ENCODE peak calls at places on chromosomes 13 and 19, in six cellular contexts. S is transverse colon; B is naive thymus-derived CD4-positive, alpha-beta T cell; I is endodermal cell; W is psoas muscle; R is astrocyte of the spinal cord. T is an unnamed sample.

GRCh38 chr13:110923777-110924638 is 9.1 kb upstream of the ANKRD10 start:
- DNase-seq in S (no peak), B (no peak), I (no peak), W (no peak), R (no peak), T (no peak)

GRCh38 chr13:79501538-79502232 is 20.7 kb downstream of the NDFIP2 start:
- DNase-seq in S (no peak), B (no peak), I (no peak), W (no peak), R (no peak), T (no peak)

GRCh38 chr19:3443840-3444694 is 36.3 kb downstream of the SMIM24 start:
- DNase-seq in S (no peak), B (no peak), I (peak), W (no peak), R (peak), T (no peak)

GRCh38 chr13:45691251-45691650 is 10.9 kb upstream of the CBY2 start:
- DNase-seq in S (no peak), B (no peak), I (no peak), W (no peak), R (no peak), T (no peak)

GRCh38 chr19:2814426-2814825 is 5.2 kb upstream of the ZNF554 start:
- DNase-seq in S (no peak), B (no peak), I (no peak), W (no peak), R (no peak), T (no peak)

GRCh38 chr19:43470288-43470687 is 4.9 kb upstream of the LYPD3 start:
- DNase-seq in S (no peak), B (peak), I (peak), W (no peak), R (peak), T (no peak)

GRCh38 chr13:109778102-109778542 is 8.3 kb downstream of the IRS2 start:
- DNase-seq in S (peak), B (no peak), I (no peak), W (no peak), R (peak), T (peak)

GRCh38 chr13:25380082-25380481 is 8.3 kb downstream of the ATP8A2 start:
- DNase-seq in S (no peak), B (no peak), I (no peak), W (no peak), R (no peak), T (no peak)

GRCh38 chr13:91574756-91575155 is 176.3 kb downstream of the GPC5 start:
- DNase-seq in S (no peak), B (no peak), I (no peak), W (no peak), R (peak), T (no peak)

GRCh38 chr13:104008571-104009435 is 942.6 kb upstream of the SLC10A2 start:
- DNase-seq in S (no peak), B (no peak), I (no peak), W (no peak), R (peak), T (no peak)

GRCh38 chr13:111948281-111948680 is 118.7 kb upstream of the SOX1 start:
- DNase-seq in S (no peak), B (no peak), I (no peak), W (no peak), R (no peak), T (no peak)

GRCh38 chr13:72808917-72809500 is 27.1 kb downstream of the PIBF1 start:
- DNase-seq in S (no peak), B (no peak), I (no peak), W (no peak), R (peak), T (no peak)

GRCh38 chr13:40503966-40504591 is 162.4 kb downstream of the FOXO1 start:
- DNase-seq in S (no peak), B (no peak), I (no peak), W (no peak), R (peak), T (peak)

GRCh38 chr19:1295169-1296012 is 9.7 kb downstream of the EFNA2 start:
- DNase-seq in S (no peak), B (no peak), I (peak), W (no peak), R (no peak), T (no peak)
- H3K4me3 ChIP-seq in S (no peak), B (no peak), I (no peak), W (peak), R (no peak), T (peak)

GRCh38 chr19:17025361-17025760 is 1.2 kb downstream of the CPAMD8 start:
- DNase-seq in S (no peak), B (no peak), I (no peak), W (no peak), R (no peak), T (no peak)
- H3K4me3 ChIP-seq in S (no peak), B (no peak), I (peak), W (no peak), R (no peak), T (no peak)

DNA sequence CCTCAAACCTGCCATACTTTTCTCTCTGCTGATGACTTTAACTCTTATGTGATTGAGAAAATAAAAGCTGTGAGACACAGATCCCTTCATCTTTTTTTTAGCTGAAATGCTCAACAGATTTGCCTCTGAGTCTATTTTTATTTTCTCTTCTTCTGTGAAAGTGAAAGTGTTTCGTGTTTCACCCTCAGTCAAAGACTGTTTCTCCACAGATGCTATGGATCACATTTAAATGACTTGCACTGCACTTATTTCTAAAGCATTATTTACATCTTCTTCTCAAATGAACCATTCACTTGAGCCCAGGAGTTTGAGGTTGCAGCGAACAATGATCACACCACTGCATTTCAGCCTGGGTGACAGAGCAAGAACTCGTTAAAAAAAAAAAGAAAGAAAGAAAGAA is 890.1 kb upstream of the PCDH20 start:
- DNase-seq in S (no peak), B (no peak), I (no peak), W (no peak), R (no peak), T (no peak)
- H3K4me3 ChIP-seq in S (no peak), B (no peak), I (no peak), W (no peak), R (no peak), T (no peak)

GRCh38 chr19:50719566-50719965 is at the start of gene SHANK1:
- DNase-seq in S (no peak), B (no peak), I (peak), W (no peak), R (no peak), T (no peak)
- H3K4me3 ChIP-seq in S (peak), B (no peak), I (no peak), W (peak), R (peak), T (peak)

GRCh38 chr19:7415163-7415856 is 66.6 kb downstream of the ARHGEF18 start:
- DNase-seq in S (no peak), B (no peak), I (no peak), W (no peak), R (peak), T (no peak)
- H3K4me3 ChIP-seq in S (no peak), B (no peak), I (no peak), W (no peak), R (no peak), T (no peak)

GRCh38 chr19:18223860-18224524 is 2.2 kb downstream of the PDE4C start:
- DNase-seq in S (peak), B (no peak), I (peak), W (peak), R (no peak), T (no peak)
- H3K4me3 ChIP-seq in S (peak), B (peak), I (peak), W (peak), R (peak), T (peak)

GRCh38 chr13:28751210-28751935 is 32.6 kb upstream of the SLC46A3 start:
- DNase-seq in S (no peak), B (no peak), I (no peak), W (no peak), R (no peak), T (no peak)
- H3K4me3 ChIP-seq in S (no peak), B (no peak), I (no peak), W (no peak), R (no peak), T (no peak)

GRCh38 chr19:11495481-11495880 is 10.2 kb downstream of the ZNF653 start:
- DNase-seq in S (no peak), B (no peak), I (no peak), W (no peak), R (no peak), T (no peak)

GRCh38 chr19:11499327-11499726 is 6.3 kb downstream of the ZNF653 start:
- DNase-seq in S (no peak), B (no peak), I (no peak), W (no peak), R (no peak), T (no peak)

GRCh38 chr19:11495885-11496284 is 9.8 kb downstream of the ZNF653 start:
- DNase-seq in S (no peak), B (no peak), I (no peak), W (no peak), R (no peak), T (no peak)

GRCh38 chr19:11496391-11497163 is 9.1 kb downstream of the ZNF653 start:
- DNase-seq in S (peak), B (peak), I (peak), W (peak), R (peak), T (no peak)

GRCh38 chr19:11499890-11500420 is 5.7 kb downstream of the ZNF653 start:
- DNase-seq in S (no peak), B (no peak), I (no peak), W (no peak), R (no peak), T (no peak)
- H3K4me3 ChIP-seq in S (no peak), B (no peak), I (no peak), W (no peak), R (no peak), T (no peak)

GRCh38 chr13:30157616-30157993 is 149.7 kb downstream of the KATNAL1 start:
- DNase-seq in S (no peak), B (no peak), I (no peak), W (no peak), R (no peak), T (no peak)

GRCh38 chr13:30156826-30157615 is 150.3 kb downstream of the KATNAL1 start:
- DNase-seq in S (no peak), B (no peak), I (no peak), W (no peak), R (no peak), T (no peak)

GRCh38 chr13:30156270-30156669 is 151.1 kb downstream of the KATNAL1 start:
- DNase-seq in S (no peak), B (no peak), I (no peak), W (no peak), R (no peak), T (no peak)

GRCh38 chr13:30158774-30159445 is 148.4 kb downstream of the KATNAL1 start:
- DNase-seq in S (no peak), B (no peak), I (no peak), W (peak), R (peak), T (no peak)

DNA sequence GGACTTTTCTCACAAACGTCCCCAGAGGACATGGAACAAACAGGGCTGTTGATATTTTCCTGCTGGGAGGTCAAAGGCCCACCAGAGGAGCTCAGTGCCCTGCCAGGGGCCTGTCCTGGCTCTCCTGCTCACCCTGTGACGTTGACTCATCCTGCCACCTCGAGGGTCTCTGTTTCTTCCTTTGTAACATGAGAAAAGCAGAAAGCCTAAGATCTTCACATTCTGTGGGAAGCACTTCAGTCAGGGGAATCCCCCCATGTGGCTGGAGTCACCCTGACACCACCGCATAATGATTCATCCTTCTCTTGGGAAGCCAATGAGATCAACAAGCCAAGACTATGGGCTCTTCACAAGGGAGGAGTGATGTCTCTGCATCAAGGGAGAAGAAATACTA is 147.9 kb downstream of the KATNAL1 start:
- DNase-seq in S (no peak), B (no peak), I (peak), W (no peak), R (peak), T (peak)
- H3K4me3 ChIP-seq in S (no peak), B (no peak), I (no peak), W (no peak), R (no peak), T (no peak)

T was measured in kidney epithelial cell.